ENCODE peak calls at places on chromosomes 1 and 21, in seven cellular contexts. B is ELR; S is stomach; M is stimulated activated CD8-positive, alpha-beta memory T cell treated with anti-CD3 and anti-CD28 coated beads, Interleukin-4, amount 100 ng/mL, for 24 hours; Y is sigmoid colon; X is astrocyte of the cerebellum; F is activated CD4-positive, alpha-beta T cell treated with anti-CD3 and anti-CD28 coated beads for 4 hours. C is an unnamed sample.

GRCh38 chr1:167713330-167714081 is 8.3 kb upstream of the MPZL1 start:
- DNase-seq in S (no peak), F (peak), Y (peak), M (no peak), X (no peak), B (peak), C (peak)

GRCh38 chr1:75522389-75522788 is 88.5 kb downstream of the SLC44A5 start:
- DNase-seq in M (no peak), F (no peak), X (no peak), S (no peak), Y (no peak), B (no peak), C (no peak)

GRCh38 chr1:112144738-112145426 is 155.4 kb upstream of the KCND3 start:
- DNase-seq in F (no peak), S (no peak), B (no peak), M (no peak), X (no peak), Y (no peak), C (no peak)

GRCh38 chr1:32972814-32973428 is 8.3 kb upstream of the RNF19B start:
- DNase-seq in M (no peak), X (no peak), F (no peak), S (peak), Y (peak), B (peak), C (peak)

GRCh38 chr21:35256468-35256988 is 207.4 kb upstream of the RUNX1 start:
- DNase-seq in F (no peak), M (no peak), S (peak), Y (peak), B (peak), X (peak), C (peak)

GRCh38 chr1:234918216-234918841 is 210.3 kb downstream of the TOMM20 start:
- DNase-seq in M (no peak), Y (peak), B (no peak), S (peak), X (peak), F (no peak), C (no peak)

GRCh38 chr1:101360506-101360905 is 123.7 kb downstream of the S1PR1 start:
- DNase-seq in X (no peak), S (no peak), F (no peak), M (no peak), Y (no peak), B (no peak), C (no peak)

GRCh38 chr1:31429583-31429982 is 16.6 kb downstream of the SERINC2 start:
- DNase-seq in X (no peak), B (no peak), F (no peak), M (no peak), S (no peak), Y (no peak), C (no peak)

GRCh38 chr1:144551107-144551542 is 41.6 kb upstream of the PPIAL4F start:
- DNase-seq in F (peak), Y (no peak), B (peak), M (no peak), X (no peak), S (no peak), C (no peak)

GRCh38 chr1:17195731-17196130 is 9.2 kb upstream of the PADI1 start:
- DNase-seq in B (no peak), S (no peak), F (no peak), X (no peak), M (no peak), Y (peak), C (no peak)

GRCh38 chr21:16563795-16564194 is 834.0 kb downstream of the USP25 start:
- DNase-seq in Y (no peak), F (no peak), M (no peak), S (no peak), X (no peak), B (peak), C (no peak)

GRCh38 chr1:221292652-221293051 is 413.4 kb downstream of the HLX start:
- DNase-seq in X (no peak), B (no peak), M (no peak), Y (no peak), S (no peak), F (no peak), C (no peak)

GRCh38 chr1:23529146-23530088 is 1.6 kb downstream of the E2F2 start:
- DNase-seq in S (no peak), B (peak), F (no peak), Y (no peak), M (no peak), X (no peak), C (peak)

GRCh38 chr1:41501581-41501980 is 17.1 kb upstream of the EDN2 start:
- DNase-seq in M (no peak), F (no peak), X (no peak), S (peak), Y (no peak), B (no peak), C (no peak)

GRCh38 chr1:185208626-185209170 is 51.7 kb downstream of the SWT1 start:
- DNase-seq in M (no peak), F (no peak), X (no peak), B (peak), Y (no peak), S (no peak), C (peak)

GRCh38 chr21:45403825-45404725 is 890 bp upstream of the COL18A1 start:
- DNase-seq in B (peak), X (no peak), Y (peak), S (no peak), M (no peak), F (no peak), C (no peak)

GRCh38 chr1:231420299-231420958 is 1.7 kb downstream of the EGLN1 start:
- DNase-seq in S (no peak), X (no peak), M (no peak), F (peak), B (peak), Y (no peak), C (no peak)

GRCh38 chr1:2967881-2968280 is 53.4 kb upstream of the ACTRT2 start:
- DNase-seq in M (no peak), S (no peak), F (no peak), Y (peak), B (no peak), X (no peak), C (no peak)

GRCh38 chr1:38872401-38873026 is 634 bp downstream of the MYCBP start:
- DNase-seq in S (peak), M (peak), F (peak), Y (no peak), X (peak), B (peak), C (peak)

GRCh38 chr1:110318046-110318445 is 21.1 kb upstream of the RBM15 start:
- DNase-seq in M (no peak), B (no peak), X (no peak), Y (no peak), S (no peak), F (no peak), C (no peak)

GRCh38 chr1:27634982-27635362 is at the start of gene FGR:
- DNase-seq in X (no peak), S (peak), Y (no peak), B (no peak), F (no peak), M (no peak), C (no peak)

GRCh38 chr1:41474490-41475271 is 9.8 kb downstream of the EDN2 start:
- DNase-seq in F (no peak), S (no peak), B (no peak), Y (peak), M (no peak), X (no peak), C (no peak)

GRCh38 chr1:206786212-206786886 is 14.1 kb upstream of the IL10 start:
- DNase-seq in M (no peak), B (no peak), Y (no peak), X (no peak), F (no peak), S (no peak), C (no peak)

GRCh38 chr1:90970208-90970607 is 51.6 kb downstream of the ZNF644 start:
- DNase-seq in M (no peak), X (no peak), F (no peak), B (no peak), Y (no peak), S (no peak), C (no peak)

GRCh38 chr1:232142403-232143314 is 487.3 kb downstream of the SIPA1L2 start:
- DNase-seq in F (no peak), B (peak), Y (peak), M (no peak), S (no peak), X (peak), C (peak)

GRCh38 chr1:223129229-223129851 is 13.7 kb downstream of the TLR5 start:
- DNase-seq in B (peak), S (peak), F (peak), M (peak), X (no peak), Y (peak), C (peak)

C was measured in RPMI7951.